ENCODE peak calls at places on chromosomes 5 and 9, in eight cellular contexts. R, O, V, D, X, G, I and F are unnamed samples.

GRCh38 chr5:40823459-40823858 is 11.6 kb downstream of the RPL37 start:
- DNase-seq in R (no peak), G (no peak), X (no peak), I (no peak), V (no peak), O (no peak), D (no peak), F (no peak)

GRCh38 chr5:37637165-37637845 is 202.5 kb downstream of the GDNF start:
- DNase-seq in G (peak; percentile 44), V (no peak), I (no peak), D (no peak), X (no peak), O (no peak), R (peak; percentile 44), F (no peak)

GRCh38 chr9:119609277-119609971 is 240.2 kb upstream of the BRINP1 start:
- DNase-seq in I (no peak), O (no peak), V (no peak), D (no peak), X (no peak), G (no peak), R (no peak), F (no peak)

GRCh38 chr9:136629001-136629878 is 33.5 kb upstream of the EGFL7 start:
- DNase-seq in R (no peak), X (no peak), O (no peak), I (no peak), D (no peak), V (no peak), G (no peak), F (no peak)

GRCh38 chr5:67350600-67351315 is 154.2 kb upstream of the CD180 start:
- DNase-seq in D (no peak), O (no peak), V (no peak), X (no peak), R (no peak), G (no peak), I (peak; percentile 19), F (no peak)

GRCh38 chr9:130003943-130004552 is 38.9 kb downstream of the FNBP1 start:
- DNase-seq in D (no peak), X (no peak), R (no peak), V (no peak), G (no peak), I (no peak), O (no peak), F (no peak)

GRCh38 chr5:103111458-103111857 is 8.5 kb downstream of the GIN1 start:
- DNase-seq in R (no peak), V (no peak), O (no peak), G (no peak), X (no peak), I (no peak), D (no peak), F (peak; percentile 24)

GRCh38 chr9:4366649-4367330 is 66.9 kb upstream of the GLIS3 start:
- DNase-seq in I (no peak), D (peak; percentile 40), G (peak; percentile 70), R (peak; percentile 66), V (no peak), O (peak; percentile 16), X (peak; percentile 40), F (no peak)

GRCh38 chr5:148230240-148230639 is 8.1 kb upstream of the MARCOL start:
- DNase-seq in D (no peak), O (no peak), X (no peak), G (no peak), R (no peak), V (no peak), I (no peak), F (no peak)

GRCh38 chr5:14954620-14955343 is 83.2 kb upstream of the ANKH start:
- DNase-seq in V (no peak), D (no peak), G (no peak), O (no peak), X (peak; percentile 71), I (no peak), R (no peak), F (no peak)

GRCh38 chr5:176365663-176366574 is 632 bp downstream of the ARL10 start:
- DNase-seq in O (no peak), V (peak; percentile 32), X (peak; percentile 47), I (peak; percentile 35), R (peak; percentile 77), G (no peak), D (peak; percentile 12), F (no peak)

GRCh38 chr5:33470544-33470943 is 29.8 kb downstream of the TARS1 start:
- DNase-seq in G (peak; percentile 50), I (no peak), O (peak; percentile 3), D (peak; percentile 15), V (no peak), R (no peak), X (peak; percentile 44), F (no peak)

GRCh38 chr5:83321656-83322055 is 149.9 kb upstream of the VCAN start:
- DNase-seq in V (no peak), I (no peak), R (peak; percentile 78), D (no peak), O (no peak), G (no peak), X (no peak), F (no peak)

GRCh38 chr5:159465604-159466003 is 135.3 kb upstream of the IL12B start:
- DNase-seq in R (no peak), G (no peak), X (no peak), I (no peak), V (no peak), O (no peak), D (no peak), F (no peak)

GRCh38 chr9:124869986-124870560 is 8.1 kb downstream of the ARPC5L start:
- DNase-seq in R (peak; percentile 51), V (peak; percentile 87), I (no peak), G (peak; percentile 48), X (peak; percentile 22), D (no peak), O (no peak), F (peak; percentile 88)

GRCh38 chr9:135780086-135780485 is 78.1 kb downstream of the KCNT1 start:
- DNase-seq in R (no peak), X (no peak), I (no peak), V (no peak), D (no peak), O (no peak), G (no peak), F (no peak)

GRCh38 chr5:137145726-137146125 is 353.4 kb downstream of the SPOCK1 start:
- DNase-seq in I (no peak), X (no peak), V (no peak), G (peak; percentile 25), D (no peak), R (peak; percentile 60), O (no peak), F (no peak)

GRCh38 chr5:150599917-150600511 is 40.4 kb upstream of the SYNPO start:
- DNase-seq in V (no peak), I (peak; percentile 74), O (no peak), X (no peak), D (peak; percentile 70), R (peak; percentile 83), G (peak; percentile 56), F (peak; percentile 79)